ENCODE peak calls at places on chromosomes 3 and 15, in seven cellular contexts. B is non-pigmented ciliary epithelial cell; U is EL; K is RCC 7860; O is A172; M is stimulated activated CD4-positive, alpha-beta T cell treated with anti-CD3 and anti-CD28 coated beads, Interleukin-12 subunit alpha, Interleukin-12 subunit beta, amount 100 ng/mL, for 24 hours; I is left kidney. N is an unnamed sample.

GRCh38 chr3:99232696-99233095 is 331.2 kb upstream of the DCBLD2 start:
- DNase-seq in M (no peak), B (no peak), I (no peak), O (no peak), K (no peak), U (no peak), N (no peak)

GRCh38 chr3:487580-487979 is 291.0 kb downstream of the CHL1 start:
- DNase-seq in B (no peak), I (no peak), U (no peak), O (no peak), M (no peak), K (no peak), N (no peak)

GRCh38 chr15:100083572-100083971 is 258.2 kb downstream of the ADAMTS17 start:
- DNase-seq in O (no peak), M (no peak), I (no peak), K (no peak), U (no peak), B (no peak), N (no peak)

GRCh38 chr3:181703701-181704420 is 7.9 kb upstream of the SOX2 start:
- DNase-seq in U (no peak), K (no peak), B (no peak), O (no peak), I (peak), M (no peak), N (no peak)

GRCh38 chr3:17686613-17687012 is 55.8 kb downstream of the TBC1D5 start:
- DNase-seq in U (peak), M (no peak), B (no peak), K (peak), O (peak), I (no peak), N (no peak)

GRCh38 chr3:117308756-117309155 is 599.2 kb downstream of the TUSC7 start:
- DNase-seq in U (no peak), O (no peak), I (no peak), K (no peak), M (no peak), B (no peak), N (no peak)

GRCh38 chr3:108073712-108074431 is 17.0 kb downstream of the CD47 start:
- DNase-seq in U (no peak), B (no peak), K (no peak), I (no peak), O (no peak), M (no peak), N (no peak)

GRCh38 chr3:194689493-194689901 is 3.8 kb downstream of the FAM43A start:
- DNase-seq in O (peak), M (no peak), U (peak), I (peak), B (no peak), K (no peak), N (peak)

GRCh38 chr3:196501316-196502064 is 2.1 kb downstream of the RNF168 start:
- DNase-seq in K (no peak), B (no peak), M (no peak), I (peak), U (peak), O (no peak), N (no peak)

GRCh38 chr3:37902674-37903073 is 41.0 kb downstream of the CTDSPL start:
- DNase-seq in O (no peak), I (no peak), K (no peak), U (no peak), M (no peak), B (no peak), N (no peak)

GRCh38 chr15:70810916-70811578 is 42.9 kb downstream of the LARP6 start:
- DNase-seq in I (no peak), B (no peak), M (no peak), U (no peak), K (no peak), O (no peak), N (no peak)

GRCh38 chr3:123880998-123881561 is 3.1 kb downstream of the MYLK start:
- DNase-seq in O (peak), M (no peak), B (no peak), U (peak), K (no peak), I (peak), N (peak)

GRCh38 chr3:189714991-189715961 is 84.1 kb downstream of the TP63 start:
- DNase-seq in B (peak), U (peak), M (no peak), O (peak), K (peak), I (peak), N (peak)

GRCh38 chr3:191762323-191762960 is 301.5 kb downstream of the PYDC2 start:
- DNase-seq in I (peak), U (peak), K (peak), M (no peak), O (peak), B (peak), N (no peak)

GRCh38 chr3:138370321-138370720 is 21.9 kb downstream of the MRAS start:
- DNase-seq in U (no peak), I (no peak), K (no peak), B (no peak), M (no peak), O (no peak), N (no peak)

GRCh38 chr15:67174864-67175573 is 79.4 kb downstream of the AAGAB start:
- DNase-seq in I (no peak), B (no peak), O (peak), K (peak), U (peak), M (peak), N (no peak)

GRCh38 chr15:57769266-57769665 is 62.8 kb downstream of the POLR2M start:
- DNase-seq in I (peak), U (peak), B (peak), M (no peak), O (no peak), K (no peak), N (peak)

GRCh38 chr3:15750143-15750542 is 47.6 kb downstream of the ANKRD28 start:
- DNase-seq in K (no peak), I (no peak), M (no peak), U (peak), O (no peak), B (peak), N (peak)

GRCh38 chr15:68209272-68209671 is 4.1 kb upstream of the CALML4 start:
- DNase-seq in I (no peak), O (no peak), U (no peak), B (no peak), M (no peak), K (no peak), N (no peak)

GRCh38 chr3:70308760-70309159 is 3.7 kb downstream of the MDFIC2 start:
- DNase-seq in U (peak), K (no peak), B (peak), O (peak), M (no peak), I (peak), N (peak)

GRCh38 chr15:92801774-92802464 is 98.2 kb upstream of the CHD2 start:
- DNase-seq in B (peak), U (peak), I (no peak), O (peak), K (peak), M (no peak), N (peak)

N was measured in AG08396.